ENCODE peak calls at places on chromosomes 1 and 21, in seven cellular contexts. One of them, this sample, is unnamed.

GRCh38 chr1:115767403-115767802 is 1.1 kb downstream of the CASQ2 start:
- DNase-seq in SK-N-MC: no peak
- DNase-seq in colonic mucosa: no peak
- DNase-seq in HCT116: no peak
- DNase-seq in CD4-positive, alpha-beta T cell: no peak
- DNase-seq in small intestine: no peak
- DNase-seq in brain microvascular endothelial cell: no peak
- DNase-seq in this sample: no peak

GRCh38 chr1:91226741-91227140 is 177.9 kb downstream of the HFM1 start:
- DNase-seq in SK-N-MC: no peak
- DNase-seq in colonic mucosa: no peak
- DNase-seq in HCT116: no peak
- DNase-seq in CD4-positive, alpha-beta T cell: no peak
- DNase-seq in small intestine: no peak
- DNase-seq in brain microvascular endothelial cell: no peak
- DNase-seq in this sample: peak

GRCh38 chr1:23548704-23549143 is 10.6 kb downstream of the ID3 start:
- DNase-seq in SK-N-MC: no peak
- DNase-seq in colonic mucosa: no peak
- DNase-seq in HCT116: no peak
- DNase-seq in CD4-positive, alpha-beta T cell: no peak
- DNase-seq in small intestine: peak
- DNase-seq in brain microvascular endothelial cell: no peak
- DNase-seq in this sample: no peak

GRCh38 chr1:206021008-206021795 is 2.5 kb downstream of the CTSE start:
- DNase-seq in SK-N-MC: no peak
- DNase-seq in colonic mucosa: no peak
- DNase-seq in HCT116: no peak
- DNase-seq in CD4-positive, alpha-beta T cell: no peak
- DNase-seq in small intestine: peak
- DNase-seq in brain microvascular endothelial cell: no peak
- DNase-seq in this sample: no peak

GRCh38 chr1:31760422-31760900 is 3.7 kb downstream of the ADGRB2 start:
- DNase-seq in SK-N-MC: no peak
- DNase-seq in colonic mucosa: no peak
- DNase-seq in HCT116: no peak
- DNase-seq in CD4-positive, alpha-beta T cell: no peak
- DNase-seq in small intestine: no peak
- DNase-seq in brain microvascular endothelial cell: no peak
- DNase-seq in this sample: no peak

GRCh38 chr21:19122371-19122770 is 718.8 kb upstream of the TMPRSS15 start:
- DNase-seq in SK-N-MC: no peak
- DNase-seq in colonic mucosa: no peak
- DNase-seq in HCT116: no peak
- DNase-seq in CD4-positive, alpha-beta T cell: no peak
- DNase-seq in small intestine: no peak
- DNase-seq in brain microvascular endothelial cell: no peak
- DNase-seq in this sample: no peak

GRCh38 chr1:50246869-50247268 is 138.1 kb downstream of the ELAVL4 start:
- DNase-seq in SK-N-MC: no peak
- DNase-seq in colonic mucosa: no peak
- DNase-seq in HCT116: no peak
- DNase-seq in CD4-positive, alpha-beta T cell: no peak
- DNase-seq in small intestine: no peak
- DNase-seq in brain microvascular endothelial cell: no peak
- DNase-seq in this sample: no peak

GRCh38 chr1:179923044-179923443 is 31.6 kb upstream of the CEP350 start:
- DNase-seq in SK-N-MC: no peak
- DNase-seq in colonic mucosa: no peak
- DNase-seq in HCT116: no peak
- DNase-seq in CD4-positive, alpha-beta T cell: no peak
- DNase-seq in small intestine: no peak
- DNase-seq in brain microvascular endothelial cell: no peak
- DNase-seq in this sample: no peak

GRCh38 chr1:202165267-202165941 is 5.0 kb upstream of the PTPN7 start:
- DNase-seq in SK-N-MC: no peak
- DNase-seq in colonic mucosa: no peak
- DNase-seq in HCT116: no peak
- DNase-seq in CD4-positive, alpha-beta T cell: no peak
- DNase-seq in small intestine: no peak
- DNase-seq in brain microvascular endothelial cell: no peak
- DNase-seq in this sample: no peak

DNA sequence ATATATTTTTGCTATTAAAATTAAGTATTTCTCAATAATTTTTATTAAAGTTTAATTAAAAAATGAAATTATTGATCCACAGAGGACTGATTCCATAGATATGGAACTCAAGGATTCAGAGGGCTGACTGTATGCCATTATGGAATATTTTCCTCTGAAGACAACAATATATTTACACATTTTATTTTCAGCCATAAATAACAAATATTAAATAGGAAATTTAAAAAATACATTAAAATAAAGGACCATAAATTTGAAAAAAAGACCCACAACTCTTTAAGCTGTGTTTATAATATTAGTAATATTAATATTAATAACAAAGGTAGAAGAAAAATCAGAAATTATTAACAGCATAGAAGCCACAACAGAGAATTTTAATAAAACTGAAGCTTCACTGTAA is 18.2 kb downstream of the RGS13 start:
- DNase-seq in SK-N-MC: no peak
- DNase-seq in colonic mucosa: no peak
- DNase-seq in HCT116: no peak
- DNase-seq in CD4-positive, alpha-beta T cell: no peak
- DNase-seq in small intestine: no peak
- DNase-seq in brain microvascular endothelial cell: no peak
- DNase-seq in this sample: no peak
- H3K27ac ChIP-seq in SK-N-MC: no peak
- H3K27ac ChIP-seq in colonic mucosa: no peak
- H3K27ac ChIP-seq in HCT116: no peak
- H3K27ac ChIP-seq in CD4-positive, alpha-beta T cell: no peak
- H3K27ac ChIP-seq in small intestine: no peak
- H3K27ac ChIP-seq in brain microvascular endothelial cell: no peak
- H3K27ac ChIP-seq in this sample: no peak

GRCh38 chr1:234720709-234721436 is 110.9 kb upstream of the IRF2BP2 start:
- DNase-seq in SK-N-MC: no peak
- DNase-seq in colonic mucosa: no peak
- DNase-seq in HCT116: no peak
- DNase-seq in CD4-positive, alpha-beta T cell: no peak
- DNase-seq in small intestine: no peak
- DNase-seq in brain microvascular endothelial cell: no peak
- DNase-seq in this sample: no peak

GRCh38 chr1:234718509-234719453 is 108.8 kb upstream of the IRF2BP2 start:
- DNase-seq in SK-N-MC: no peak
- DNase-seq in colonic mucosa: no peak
- DNase-seq in HCT116: no peak
- DNase-seq in CD4-positive, alpha-beta T cell: no peak
- DNase-seq in small intestine: no peak
- DNase-seq in brain microvascular endothelial cell: no peak
- DNase-seq in this sample: no peak

GRCh38 chr1:234721476-234722266 is 111.7 kb upstream of the IRF2BP2 start:
- DNase-seq in SK-N-MC: no peak
- DNase-seq in colonic mucosa: peak
- DNase-seq in HCT116: no peak
- DNase-seq in CD4-positive, alpha-beta T cell: no peak
- DNase-seq in small intestine: peak
- DNase-seq in brain microvascular endothelial cell: peak
- DNase-seq in this sample: no peak

GRCh38 chr1:234722267-234722704 is 112.3 kb upstream of the IRF2BP2 start:
- DNase-seq in SK-N-MC: no peak
- DNase-seq in colonic mucosa: no peak
- DNase-seq in HCT116: no peak
- DNase-seq in CD4-positive, alpha-beta T cell: no peak
- DNase-seq in small intestine: no peak
- DNase-seq in brain microvascular endothelial cell: no peak
- DNase-seq in this sample: no peak

GRCh38 chr1:234719454-234720258 is 109.7 kb upstream of the IRF2BP2 start:
- DNase-seq in SK-N-MC: no peak
- DNase-seq in colonic mucosa: no peak
- DNase-seq in HCT116: no peak
- DNase-seq in CD4-positive, alpha-beta T cell: no peak
- DNase-seq in small intestine: no peak
- DNase-seq in brain microvascular endothelial cell: no peak
- DNase-seq in this sample: no peak
- H3K27ac ChIP-seq in SK-N-MC: no peak
- H3K27ac ChIP-seq in colonic mucosa: peak
- H3K27ac ChIP-seq in HCT116: no peak
- H3K27ac ChIP-seq in CD4-positive, alpha-beta T cell: no peak
- H3K27ac ChIP-seq in small intestine: peak
- H3K27ac ChIP-seq in brain microvascular endothelial cell: no peak
- H3K27ac ChIP-seq in this sample: no peak

GRCh38 chr1:89633103-89633744 is at the start of gene LRRC8C:
- DNase-seq in SK-N-MC: no peak
- DNase-seq in colonic mucosa: peak
- DNase-seq in HCT116: peak
- DNase-seq in CD4-positive, alpha-beta T cell: peak
- DNase-seq in small intestine: peak
- DNase-seq in brain microvascular endothelial cell: peak
- DNase-seq in this sample: no peak
- H3K27ac ChIP-seq in SK-N-MC: no peak
- H3K27ac ChIP-seq in colonic mucosa: peak
- H3K27ac ChIP-seq in HCT116: peak
- H3K27ac ChIP-seq in CD4-positive, alpha-beta T cell: peak
- H3K27ac ChIP-seq in small intestine: peak
- H3K27ac ChIP-seq in brain microvascular endothelial cell: peak
- H3K27ac ChIP-seq in this sample: peak

DNA sequence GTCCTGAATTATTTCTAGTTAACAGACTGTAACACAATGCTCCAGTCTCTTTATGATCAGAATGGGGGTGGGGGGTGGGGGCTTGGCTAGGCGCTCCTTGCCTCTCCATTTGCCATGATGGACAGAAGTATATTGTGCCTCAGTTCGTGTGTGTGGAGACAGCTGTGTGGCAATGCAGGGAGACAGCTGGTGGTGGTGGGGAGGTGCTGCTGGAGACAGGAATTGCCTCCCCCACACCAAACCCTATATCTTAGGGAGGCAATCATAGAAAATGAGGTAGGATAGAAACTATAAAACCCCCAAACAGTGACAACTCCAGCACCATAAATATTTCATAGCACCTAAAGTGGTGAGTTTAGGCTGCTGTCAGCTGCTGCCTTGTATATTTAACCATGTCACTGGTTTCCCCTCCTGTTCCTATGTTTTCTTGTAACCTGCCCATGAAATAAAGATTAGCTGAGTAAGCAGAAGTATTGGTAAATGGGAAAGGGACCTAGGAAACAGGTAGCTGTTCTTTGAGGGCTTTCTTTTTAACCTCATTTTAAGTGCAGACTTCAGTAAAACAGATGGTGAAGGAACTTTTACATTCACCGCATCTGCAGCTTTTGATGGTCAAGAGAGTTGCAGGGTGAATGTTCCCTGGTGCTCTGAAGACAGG is 3.4 kb downstream of the PLXNA2 start:
- DNase-seq in SK-N-MC: no peak
- DNase-seq in colonic mucosa: no peak
- DNase-seq in HCT116: no peak
- DNase-seq in CD4-positive, alpha-beta T cell: no peak
- DNase-seq in small intestine: no peak
- DNase-seq in brain microvascular endothelial cell: no peak
- DNase-seq in this sample: no peak
- H3K27ac ChIP-seq in SK-N-MC: no peak
- H3K27ac ChIP-seq in colonic mucosa: peak
- H3K27ac ChIP-seq in HCT116: no peak
- H3K27ac ChIP-seq in CD4-positive, alpha-beta T cell: no peak
- H3K27ac ChIP-seq in small intestine: peak
- H3K27ac ChIP-seq in brain microvascular endothelial cell: no peak
- H3K27ac ChIP-seq in this sample: no peak

GRCh38 chr1:160520582-160520981 is 2.5 kb downstream of the SLAMF6 start:
- DNase-seq in SK-N-MC: no peak
- DNase-seq in colonic mucosa: no peak
- DNase-seq in HCT116: no peak
- DNase-seq in CD4-positive, alpha-beta T cell: no peak
- DNase-seq in small intestine: no peak
- DNase-seq in brain microvascular endothelial cell: no peak
- DNase-seq in this sample: no peak
- H3K27ac ChIP-seq in SK-N-MC: no peak
- H3K27ac ChIP-seq in colonic mucosa: peak
- H3K27ac ChIP-seq in HCT116: no peak
- H3K27ac ChIP-seq in CD4-positive, alpha-beta T cell: peak
- H3K27ac ChIP-seq in small intestine: peak
- H3K27ac ChIP-seq in brain microvascular endothelial cell: no peak
- H3K27ac ChIP-seq in this sample: peak

GRCh38 chr1:201146626-201147390 is 7.5 kb downstream of the TMEM9 start:
- DNase-seq in SK-N-MC: no peak
- DNase-seq in colonic mucosa: no peak
- DNase-seq in HCT116: no peak
- DNase-seq in CD4-positive, alpha-beta T cell: no peak
- DNase-seq in small intestine: no peak
- DNase-seq in brain microvascular endothelial cell: no peak
- DNase-seq in this sample: no peak

GRCh38 chr1:201145816-201146215 is 8.5 kb downstream of the TMEM9 start:
- DNase-seq in SK-N-MC: no peak
- DNase-seq in colonic mucosa: no peak
- DNase-seq in HCT116: no peak
- DNase-seq in CD4-positive, alpha-beta T cell: no peak
- DNase-seq in small intestine: no peak
- DNase-seq in brain microvascular endothelial cell: no peak
- DNase-seq in this sample: no peak

GRCh38 chr1:201144701-201145100 is 9.6 kb downstream of the TMEM9 start:
- DNase-seq in SK-N-MC: no peak
- DNase-seq in colonic mucosa: no peak
- DNase-seq in HCT116: no peak
- DNase-seq in CD4-positive, alpha-beta T cell: no peak
- DNase-seq in small intestine: no peak
- DNase-seq in brain microvascular endothelial cell: no peak
- DNase-seq in this sample: no peak

GRCh38 chr1:201143726-201144635 is 10.3 kb downstream of the TMEM9 start:
- DNase-seq in SK-N-MC: no peak
- DNase-seq in colonic mucosa: no peak
- DNase-seq in HCT116: no peak
- DNase-seq in CD4-positive, alpha-beta T cell: no peak
- DNase-seq in small intestine: no peak
- DNase-seq in brain microvascular endothelial cell: no peak
- DNase-seq in this sample: no peak

GRCh38 chr1:201145132-201145531 is 9.1 kb downstream of the TMEM9 start:
- DNase-seq in SK-N-MC: no peak
- DNase-seq in colonic mucosa: no peak
- DNase-seq in HCT116: no peak
- DNase-seq in CD4-positive, alpha-beta T cell: no peak
- DNase-seq in small intestine: no peak
- DNase-seq in brain microvascular endothelial cell: no peak
- DNase-seq in this sample: no peak
- H3K27ac ChIP-seq in SK-N-MC: no peak
- H3K27ac ChIP-seq in colonic mucosa: no peak
- H3K27ac ChIP-seq in HCT116: no peak
- H3K27ac ChIP-seq in CD4-positive, alpha-beta T cell: no peak
- H3K27ac ChIP-seq in small intestine: no peak
- H3K27ac ChIP-seq in brain microvascular endothelial cell: no peak
- H3K27ac ChIP-seq in this sample: no peak

GRCh38 chr1:214861615-214862014 is 220.9 kb upstream of the KCNK2 start:
- DNase-seq in SK-N-MC: no peak
- DNase-seq in colonic mucosa: no peak
- DNase-seq in HCT116: no peak
- DNase-seq in CD4-positive, alpha-beta T cell: no peak
- DNase-seq in small intestine: no peak
- DNase-seq in brain microvascular endothelial cell: peak
- DNase-seq in this sample: no peak
- H3K27ac ChIP-seq in SK-N-MC: no peak
- H3K27ac ChIP-seq in colonic mucosa: no peak
- H3K27ac ChIP-seq in HCT116: no peak
- H3K27ac ChIP-seq in CD4-positive, alpha-beta T cell: no peak
- H3K27ac ChIP-seq in small intestine: no peak
- H3K27ac ChIP-seq in brain microvascular endothelial cell: peak
- H3K27ac ChIP-seq in this sample: no peak